ENCODE peak calls at places on chromosomes 5 and 9, in five cellular contexts. One of them, this sample, is unnamed.
A peak's percentile ranks its signal among the peaks of the same experiment; 100 is the strongest.

GRCh38 chr9:77304543-77304942 is 127.2 kb downstream of the VPS13A start:
- DNase-seq in ovary: no peak
- DNase-seq in skeletal muscle cell: no peak
- DNase-seq in GM12865: peak; percentile 29
- DNase-seq in PC-9: no peak
- DNase-seq in this sample: peak; percentile 38

GRCh38 chr5:148833925-148834324 is 7.5 kb downstream of the ADRB2 start:
- DNase-seq in ovary: no peak
- DNase-seq in skeletal muscle cell: no peak
- DNase-seq in GM12865: peak; percentile 32
- DNase-seq in PC-9: no peak
- DNase-seq in this sample: peak; percentile 90

GRCh38 chr5:149175346-149176113 is 34.2 kb downstream of the ABLIM3 start:
- DNase-seq in ovary: no peak
- DNase-seq in skeletal muscle cell: no peak
- DNase-seq in GM12865: no peak
- DNase-seq in PC-9: no peak
- DNase-seq in this sample: no peak

GRCh38 chr9:122904466-122904822 is 715 bp downstream of the RC3H2 start:
- DNase-seq in ovary: no peak
- DNase-seq in skeletal muscle cell: no peak
- DNase-seq in GM12865: peak; percentile 63
- DNase-seq in PC-9: peak; percentile 49
- DNase-seq in this sample: peak; percentile 49

GRCh38 chr9:19379697-19380046 is 364 bp downstream of the RPS6 start:
- DNase-seq in ovary: no peak
- DNase-seq in skeletal muscle cell: no peak
- DNase-seq in GM12865: peak; percentile 54
- DNase-seq in PC-9: no peak
- DNase-seq in this sample: no peak

GRCh38 chr9:124012368-124013262 is 1.0 kb downstream of the LHX2 start:
- DNase-seq in ovary: no peak
- DNase-seq in skeletal muscle cell: no peak
- DNase-seq in GM12865: peak; percentile 49
- DNase-seq in PC-9: no peak
- DNase-seq in this sample: no peak

GRCh38 chr9:99041618-99042017 is 63.3 kb upstream of the TGFBR1 start:
- DNase-seq in ovary: no peak
- DNase-seq in skeletal muscle cell: no peak
- DNase-seq in GM12865: no peak
- DNase-seq in PC-9: no peak
- DNase-seq in this sample: no peak

GRCh38 chr9:77926314-77926959 is 105.2 kb downstream of the GNAQ start:
- DNase-seq in ovary: no peak
- DNase-seq in skeletal muscle cell: peak; percentile 45
- DNase-seq in GM12865: no peak
- DNase-seq in PC-9: peak; percentile 76
- DNase-seq in this sample: no peak

GRCh38 chr5:172722309-172722815 is 48.6 kb downstream of the DUSP1 start:
- DNase-seq in ovary: no peak
- DNase-seq in skeletal muscle cell: no peak
- DNase-seq in GM12865: no peak
- DNase-seq in PC-9: no peak
- DNase-seq in this sample: no peak

GRCh38 chr9:27206041-27206440 is 90.9 kb downstream of the EQTN start:
- DNase-seq in ovary: no peak
- DNase-seq in skeletal muscle cell: no peak
- DNase-seq in GM12865: no peak
- DNase-seq in PC-9: no peak
- DNase-seq in this sample: no peak

GRCh38 chr5:180241600-180241999 is 32.6 kb upstream of the RASGEF1C start:
- DNase-seq in ovary: no peak
- DNase-seq in skeletal muscle cell: no peak
- DNase-seq in GM12865: no peak
- DNase-seq in PC-9: no peak
- DNase-seq in this sample: no peak

GRCh38 chr9:7534211-7534935 is 265.2 kb downstream of the DMAC1 start:
- DNase-seq in ovary: no peak
- DNase-seq in skeletal muscle cell: no peak
- DNase-seq in GM12865: no peak
- DNase-seq in PC-9: no peak
- DNase-seq in this sample: no peak

GRCh38 chr9:124225945-124226344 is 31.8 kb upstream of the NEK6 start:
- DNase-seq in ovary: no peak
- DNase-seq in skeletal muscle cell: no peak
- DNase-seq in GM12865: no peak
- DNase-seq in PC-9: no peak
- DNase-seq in this sample: no peak

GRCh38 chr5:3195991-3196390 is 399.6 kb upstream of the IRX1 start:
- DNase-seq in ovary: no peak
- DNase-seq in skeletal muscle cell: no peak
- DNase-seq in GM12865: no peak
- DNase-seq in PC-9: no peak
- DNase-seq in this sample: no peak

GRCh38 chr9:37410354-37410861 is 12.1 kb upstream of the GRHPR start:
- DNase-seq in ovary: no peak
- DNase-seq in skeletal muscle cell: no peak
- DNase-seq in GM12865: peak; percentile 59
- DNase-seq in PC-9: no peak
- DNase-seq in this sample: no peak

GRCh38 chr9:121731919-121732318 is 80.5 kb downstream of the DAB2IP start:
- DNase-seq in ovary: no peak
- DNase-seq in skeletal muscle cell: no peak
- DNase-seq in GM12865: no peak
- DNase-seq in PC-9: no peak
- DNase-seq in this sample: no peak
- H3K4me3 ChIP-seq in ovary: no peak overlapping the region
- H3K4me3 ChIP-seq in skeletal muscle cell: no peak overlapping the region
- H3K4me3 ChIP-seq in GM12865: no peak overlapping the region
- H3K4me3 ChIP-seq in PC-9: no peak overlapping the region
- H3K4me3 ChIP-seq in this sample: no peak overlapping the region

GRCh38 chr9:137872296-137872695 is 5.3 kb upstream of the CACNA1B start:
- DNase-seq in ovary: no peak
- DNase-seq in skeletal muscle cell: no peak
- DNase-seq in GM12865: no peak
- DNase-seq in PC-9: no peak
- DNase-seq in this sample: no peak
- H3K4me3 ChIP-seq in ovary: no peak overlapping the region
- H3K4me3 ChIP-seq in skeletal muscle cell: no peak overlapping the region
- H3K4me3 ChIP-seq in GM12865: no peak overlapping the region
- H3K4me3 ChIP-seq in PC-9: no peak overlapping the region
- H3K4me3 ChIP-seq in this sample: no peak overlapping the region

DNA sequence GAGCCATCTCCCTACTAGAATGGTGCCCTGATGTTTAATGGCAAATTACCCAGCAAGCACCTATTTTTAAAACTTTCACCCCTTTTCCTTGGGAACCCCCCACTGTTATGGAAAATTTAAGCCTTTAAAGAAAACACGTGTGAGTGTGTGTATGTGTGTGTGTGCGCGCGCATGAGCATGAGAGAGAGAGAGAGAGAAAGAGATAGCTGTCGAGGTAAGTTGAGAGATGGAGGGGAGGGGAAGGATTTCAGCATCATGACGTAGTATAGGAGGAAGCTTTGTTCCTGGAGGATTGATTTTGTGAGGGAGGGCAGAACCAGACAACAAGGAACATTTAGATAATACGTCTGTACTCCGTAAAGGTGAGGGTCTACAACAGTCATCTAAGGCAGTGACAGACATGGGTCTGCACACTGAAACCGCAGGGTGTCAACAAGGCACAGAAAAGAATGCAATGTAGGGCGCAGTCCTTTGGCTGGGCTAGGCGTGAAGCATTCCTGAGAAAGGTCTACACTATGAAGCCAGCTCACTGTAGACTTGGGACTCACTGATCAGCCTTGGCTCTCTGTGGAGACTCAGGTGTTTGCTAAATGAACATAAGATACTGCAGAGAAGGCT is 227.7 kb downstream of the SMARCA2 start:
- DNase-seq in ovary: peak; percentile 58
- DNase-seq in skeletal muscle cell: no peak
- DNase-seq in GM12865: no peak
- DNase-seq in PC-9: no peak
- DNase-seq in this sample: no peak
- H3K4me3 ChIP-seq in ovary: peak overlapping the region; percentile 47
- H3K4me3 ChIP-seq in skeletal muscle cell: peak overlapping the region; percentile 53
- H3K4me3 ChIP-seq in GM12865: peak overlapping the region; percentile 66
- H3K4me3 ChIP-seq in PC-9: peak overlapping the region; percentile 68
- H3K4me3 ChIP-seq in this sample: peak overlapping the region; percentile 70

GRCh38 chr5:157309796-157310195 is 43.9 kb downstream of the CYFIP2 start:
- DNase-seq in ovary: no peak
- DNase-seq in skeletal muscle cell: no peak
- DNase-seq in GM12865: no peak
- DNase-seq in PC-9: no peak
- DNase-seq in this sample: no peak

GRCh38 chr5:157311595-157311994 is 45.7 kb downstream of the CYFIP2 start:
- DNase-seq in ovary: no peak
- DNase-seq in skeletal muscle cell: no peak
- DNase-seq in GM12865: no peak
- DNase-seq in PC-9: no peak
- DNase-seq in this sample: no peak

GRCh38 chr5:157306690-157307089 is 40.8 kb downstream of the CYFIP2 start:
- DNase-seq in ovary: no peak
- DNase-seq in skeletal muscle cell: no peak
- DNase-seq in GM12865: peak; percentile 19
- DNase-seq in PC-9: no peak
- DNase-seq in this sample: no peak

GRCh38 chr5:157308826-157309465 is 43.0 kb downstream of the CYFIP2 start:
- DNase-seq in ovary: no peak
- DNase-seq in skeletal muscle cell: peak; percentile 25
- DNase-seq in GM12865: peak; percentile 33
- DNase-seq in PC-9: no peak
- DNase-seq in this sample: no peak

DNA sequence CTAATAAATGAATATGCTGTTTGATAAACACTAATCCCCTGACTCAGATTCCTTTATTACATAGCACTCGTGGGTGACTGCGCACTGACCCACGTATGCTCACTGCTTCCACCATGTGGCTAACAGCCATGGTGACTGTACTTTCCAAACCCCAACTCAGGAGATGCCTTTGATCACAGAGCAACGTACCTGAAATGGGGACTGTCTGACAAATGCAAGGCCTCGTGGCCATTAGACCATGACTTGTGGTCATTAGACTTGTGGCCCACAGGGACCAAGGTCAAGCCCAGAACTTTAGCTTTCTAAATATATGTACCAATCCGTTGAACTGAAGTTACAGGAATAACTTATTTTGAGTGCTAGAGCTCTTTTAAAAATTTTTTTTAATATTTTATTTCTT is 46.6 kb downstream of the CYFIP2 start:
- DNase-seq in ovary: no peak
- DNase-seq in skeletal muscle cell: peak; percentile 18
- DNase-seq in GM12865: peak; percentile 79
- DNase-seq in PC-9: no peak
- DNase-seq in this sample: peak; percentile 31
- H3K4me3 ChIP-seq in ovary: no peak overlapping the region
- H3K4me3 ChIP-seq in skeletal muscle cell: no peak overlapping the region
- H3K4me3 ChIP-seq in GM12865: no peak overlapping the region
- H3K4me3 ChIP-seq in PC-9: no peak overlapping the region
- H3K4me3 ChIP-seq in this sample: no peak overlapping the region

This sample was measured in MM.1S.